ENCODE peak calls at places on chromosomes 16 and 17, in five cellular contexts. One of them, this sample, is unnamed.

GRCh38 chr16:80466024-80466986 is 74.5 kb upstream of the DYNLRB2 start:
- DNase-seq in A549: peak
- DNase-seq in HFFc6: peak
- DNase-seq in endothelial cell of umbilical vein: peak
- DNase-seq in fibroblast of pulmonary artery: peak
- DNase-seq in this sample: peak

GRCh38 chr17:45428954-45429337 is 3.7 kb downstream of the ARHGAP27 start:
- DNase-seq in fibroblast of pulmonary artery: no peak
- DNase-seq in endothelial cell of umbilical vein: no peak
- DNase-seq in A549: no peak
- DNase-seq in HFFc6: no peak
- DNase-seq in this sample: no peak

GRCh38 chr17:44587339-44587738 is 30.1 kb downstream of the FZD2 start:
- DNase-seq in A549: peak
- DNase-seq in fibroblast of pulmonary artery: peak
- DNase-seq in endothelial cell of umbilical vein: peak
- DNase-seq in HFFc6: peak
- DNase-seq in this sample: no peak

GRCh38 chr16:28180660-28181556 is 30.9 kb downstream of the XPO6 start:
- DNase-seq in fibroblast of pulmonary artery: peak
- DNase-seq in HFFc6: no peak
- DNase-seq in endothelial cell of umbilical vein: peak
- DNase-seq in A549: no peak
- DNase-seq in this sample: no peak

GRCh38 chr17:80419255-80419654 is 4.3 kb downstream of the ENDOV start:
- DNase-seq in endothelial cell of umbilical vein: no peak
- DNase-seq in fibroblast of pulmonary artery: no peak
- DNase-seq in A549: no peak
- DNase-seq in HFFc6: no peak
- DNase-seq in this sample: no peak

GRCh38 chr16:56207421-56207820 is 16.1 kb downstream of the GNAO1 start:
- DNase-seq in A549: no peak
- DNase-seq in HFFc6: no peak
- DNase-seq in fibroblast of pulmonary artery: no peak
- DNase-seq in endothelial cell of umbilical vein: no peak
- DNase-seq in this sample: no peak

GRCh38 chr17:41518789-41519449 is at the start of gene KRT15:
- DNase-seq in fibroblast of pulmonary artery: peak
- DNase-seq in A549: no peak
- DNase-seq in HFFc6: peak
- DNase-seq in endothelial cell of umbilical vein: no peak
- DNase-seq in this sample: no peak

GRCh38 chr17:82876149-82876548 is 36.3 kb upstream of the ZNF750 start:
- DNase-seq in A549: no peak
- DNase-seq in endothelial cell of umbilical vein: peak
- DNase-seq in HFFc6: no peak
- DNase-seq in fibroblast of pulmonary artery: no peak
- DNase-seq in this sample: no peak

GRCh38 chr16:11029948-11030347 is 85.6 kb downstream of the CLEC16A start:
- DNase-seq in HFFc6: peak
- DNase-seq in A549: no peak
- DNase-seq in endothelial cell of umbilical vein: no peak
- DNase-seq in fibroblast of pulmonary artery: no peak
- DNase-seq in this sample: no peak

GRCh38 chr17:19388791-19389190 is 1.8 kb upstream of the MFAP4 start:
- DNase-seq in fibroblast of pulmonary artery: no peak
- DNase-seq in A549: no peak
- DNase-seq in endothelial cell of umbilical vein: no peak
- DNase-seq in HFFc6: no peak
- DNase-seq in this sample: no peak

GRCh38 chr17:61310611-61311010 is 89.0 kb upstream of the TBX2 start:
- DNase-seq in fibroblast of pulmonary artery: no peak
- DNase-seq in A549: peak
- DNase-seq in endothelial cell of umbilical vein: no peak
- DNase-seq in HFFc6: peak
- DNase-seq in this sample: no peak

GRCh38 chr16:70772493-70772892 is 28.5 kb downstream of the VAC14 start:
- DNase-seq in HFFc6: peak
- DNase-seq in endothelial cell of umbilical vein: no peak
- DNase-seq in fibroblast of pulmonary artery: peak
- DNase-seq in A549: no peak
- DNase-seq in this sample: no peak

GRCh38 chr16:88688013-88688778 is 1.9 kb upstream of the SNAI3 start:
- DNase-seq in fibroblast of pulmonary artery: no peak
- DNase-seq in HFFc6: no peak
- DNase-seq in A549: no peak
- DNase-seq in endothelial cell of umbilical vein: no peak
- DNase-seq in this sample: peak

GRCh38 chr16:88999457-89000206 is 22.6 kb upstream of the CBFA2T3 start:
- DNase-seq in fibroblast of pulmonary artery: no peak
- DNase-seq in endothelial cell of umbilical vein: no peak
- DNase-seq in HFFc6: no peak
- DNase-seq in A549: no peak
- DNase-seq in this sample: no peak

GRCh38 chr17:81940538-81941483 is 3.7 kb upstream of the PYCR1 start:
- DNase-seq in endothelial cell of umbilical vein: no peak
- DNase-seq in HFFc6: no peak
- DNase-seq in fibroblast of pulmonary artery: no peak
- DNase-seq in A549: no peak
- DNase-seq in this sample: no peak

GRCh38 chr17:20935740-20936139 is 107.1 kb downstream of the USP22 start:
- DNase-seq in fibroblast of pulmonary artery: peak
- DNase-seq in endothelial cell of umbilical vein: peak
- DNase-seq in A549: peak
- DNase-seq in HFFc6: peak
- DNase-seq in this sample: no peak

GRCh38 chr17:56587298-56587697 is 6.2 kb upstream of the NOG start:
- DNase-seq in HFFc6: no peak
- DNase-seq in endothelial cell of umbilical vein: no peak
- DNase-seq in fibroblast of pulmonary artery: no peak
- DNase-seq in A549: no peak
- DNase-seq in this sample: no peak

GRCh38 chr17:40559954-40560591 is 5.2 kb downstream of the CCR7 start:
- DNase-seq in fibroblast of pulmonary artery: peak
- DNase-seq in A549: peak
- DNase-seq in HFFc6: peak
- DNase-seq in endothelial cell of umbilical vein: peak
- DNase-seq in this sample: peak

GRCh38 chr17:417691-418420 is 65.2 kb upstream of the RPH3AL start:
- DNase-seq in HFFc6: no peak
- DNase-seq in A549: no peak
- DNase-seq in endothelial cell of umbilical vein: no peak
- DNase-seq in fibroblast of pulmonary artery: no peak
- DNase-seq in this sample: no peak

GRCh38 chr16:59909262-59909661 is 1175.1 kb upstream of the GOT2 start:
- DNase-seq in endothelial cell of umbilical vein: no peak
- DNase-seq in fibroblast of pulmonary artery: no peak
- DNase-seq in HFFc6: peak
- DNase-seq in A549: no peak
- DNase-seq in this sample: no peak

GRCh38 chr16:48098472-48098871 is 57.3 kb downstream of the ABCC12 start:
- DNase-seq in A549: no peak
- DNase-seq in fibroblast of pulmonary artery: no peak
- DNase-seq in HFFc6: peak
- DNase-seq in endothelial cell of umbilical vein: no peak
- DNase-seq in this sample: no peak

GRCh38 chr16:13594798-13595197 is 325.2 kb upstream of the ERCC4 start:
- DNase-seq in HFFc6: no peak
- DNase-seq in endothelial cell of umbilical vein: no peak
- DNase-seq in fibroblast of pulmonary artery: no peak
- DNase-seq in A549: no peak
- DNase-seq in this sample: no peak

GRCh38 chr16:69105501-69106361 is at the start of gene HAS3:
- DNase-seq in A549: peak
- DNase-seq in endothelial cell of umbilical vein: peak
- DNase-seq in fibroblast of pulmonary artery: peak
- DNase-seq in HFFc6: peak
- DNase-seq in this sample: peak

GRCh38 chr16:50611332-50611934 is 63.2 kb downstream of the NKD1 start:
- DNase-seq in HFFc6: no peak
- DNase-seq in endothelial cell of umbilical vein: peak
- DNase-seq in fibroblast of pulmonary artery: peak
- DNase-seq in A549: no peak
- DNase-seq in this sample: no peak

GRCh38 chr17:33258291-33258690 is 34.8 kb downstream of the ASIC2 start:
- DNase-seq in endothelial cell of umbilical vein: no peak
- DNase-seq in A549: no peak
- DNase-seq in fibroblast of pulmonary artery: no peak
- DNase-seq in HFFc6: no peak
- DNase-seq in this sample: no peak

GRCh38 chr17:3712811-3713463 is 10.8 kb upstream of the HASPIN start:
- DNase-seq in HFFc6: no peak
- DNase-seq in fibroblast of pulmonary artery: no peak
- DNase-seq in endothelial cell of umbilical vein: no peak
- DNase-seq in A549: no peak
- DNase-seq in this sample: no peak

GRCh38 chr17:27247071-27247957 is 46.6 kb upstream of the WSB1 start:
- DNase-seq in A549: peak
- DNase-seq in HFFc6: peak
- DNase-seq in endothelial cell of umbilical vein: peak
- DNase-seq in fibroblast of pulmonary artery: peak
- DNase-seq in this sample: no peak

GRCh38 chr17:66455022-66455547 is 152.7 kb downstream of the PRKCA start:
- DNase-seq in endothelial cell of umbilical vein: no peak
- DNase-seq in HFFc6: no peak
- DNase-seq in A549: no peak
- DNase-seq in fibroblast of pulmonary artery: no peak
- DNase-seq in this sample: no peak

GRCh38 chr16:22739077-22739476 is 74.9 kb upstream of the HS3ST2 start:
- DNase-seq in A549: no peak
- DNase-seq in HFFc6: no peak
- DNase-seq in fibroblast of pulmonary artery: no peak
- DNase-seq in endothelial cell of umbilical vein: no peak
- DNase-seq in this sample: no peak

GRCh38 chr16:23729503-23730424 is 16.7 kb upstream of the ERN2 start:
- DNase-seq in fibroblast of pulmonary artery: peak
- DNase-seq in endothelial cell of umbilical vein: no peak
- DNase-seq in A549: peak
- DNase-seq in HFFc6: no peak
- DNase-seq in this sample: no peak

GRCh38 chr17:48254896-48255295 is 147.3 kb downstream of the SNX11 start:
- DNase-seq in A549: peak
- DNase-seq in HFFc6: no peak
- DNase-seq in fibroblast of pulmonary artery: peak
- DNase-seq in endothelial cell of umbilical vein: no peak
- DNase-seq in this sample: no peak

GRCh38 chr16:57394444-57394843 is 10.1 kb upstream of the CCL17 start:
- DNase-seq in fibroblast of pulmonary artery: peak
- DNase-seq in HFFc6: no peak
- DNase-seq in endothelial cell of umbilical vein: no peak
- DNase-seq in A549: no peak
- DNase-seq in this sample: no peak

GRCh38 chr17:29112780-29113295 is 67.4 kb downstream of the MYO18A start:
- DNase-seq in endothelial cell of umbilical vein: no peak
- DNase-seq in HFFc6: no peak
- DNase-seq in fibroblast of pulmonary artery: peak
- DNase-seq in A549: no peak
- DNase-seq in this sample: no peak

GRCh38 chr17:43175213-43176118 is 4.5 kb downstream of the NBR1 start:
- DNase-seq in A549: no peak
- DNase-seq in fibroblast of pulmonary artery: peak
- DNase-seq in HFFc6: peak
- DNase-seq in endothelial cell of umbilical vein: no peak
- DNase-seq in this sample: no peak

GRCh38 chr17:73803867-73804539 is 159.8 kb upstream of the SDK2 start:
- DNase-seq in endothelial cell of umbilical vein: no peak
- DNase-seq in A549: no peak
- DNase-seq in fibroblast of pulmonary artery: no peak
- DNase-seq in HFFc6: no peak
- DNase-seq in this sample: no peak

GRCh38 chr17:62725791-62726249 is 82.3 kb downstream of the MARCHF10 start:
- DNase-seq in endothelial cell of umbilical vein: peak
- DNase-seq in A549: no peak
- DNase-seq in HFFc6: peak
- DNase-seq in fibroblast of pulmonary artery: peak
- DNase-seq in this sample: no peak

GRCh38 chr17:62732125-62732524 is 76.0 kb downstream of the MARCHF10 start:
- DNase-seq in HFFc6: no peak
- DNase-seq in endothelial cell of umbilical vein: no peak
- DNase-seq in A549: no peak
- DNase-seq in fibroblast of pulmonary artery: no peak
- DNase-seq in this sample: no peak

GRCh38 chr17:62723842-62724241 is 84.3 kb downstream of the MARCHF10 start:
- DNase-seq in A549: no peak
- DNase-seq in HFFc6: no peak
- DNase-seq in endothelial cell of umbilical vein: no peak
- DNase-seq in fibroblast of pulmonary artery: no peak
- DNase-seq in this sample: no peak

GRCh38 chr17:62724398-62725146 is 83.5 kb downstream of the MARCHF10 start:
- DNase-seq in fibroblast of pulmonary artery: no peak
- DNase-seq in endothelial cell of umbilical vein: no peak
- DNase-seq in HFFc6: no peak
- DNase-seq in A549: no peak
- DNase-seq in this sample: no peak

GRCh38 chr17:62727916-62728672 is 80.0 kb downstream of the MARCHF10 start:
- DNase-seq in endothelial cell of umbilical vein: peak
- DNase-seq in A549: peak
- DNase-seq in fibroblast of pulmonary artery: no peak
- DNase-seq in HFFc6: no peak
- DNase-seq in this sample: no peak
- TF ChIP-seq CTCF in endothelial cell of umbilical vein: no peak
- TF ChIP-seq CTCF in A549: no peak
- TF ChIP-seq CTCF in fibroblast of pulmonary artery: no peak
- TF ChIP-seq CTCF in HFFc6: peak
- TF ChIP-seq CTCF in this sample: no peak

GRCh38 chr16:67104061-67104460 is 5.7 kb upstream of the PHAF1 start:
- DNase-seq in fibroblast of pulmonary artery: peak
- DNase-seq in HFFc6: no peak
- DNase-seq in A549: peak
- DNase-seq in endothelial cell of umbilical vein: peak
- DNase-seq in this sample: no peak
- TF ChIP-seq CTCF in fibroblast of pulmonary artery: peak
- TF ChIP-seq CTCF in HFFc6: peak
- TF ChIP-seq CTCF in A549: peak
- TF ChIP-seq CTCF in endothelial cell of umbilical vein: peak
- TF ChIP-seq CTCF in this sample: peak

GRCh38 chr17:57948555-57949420 is 6.4 kb downstream of the CUEDC1 start:
- DNase-seq in HFFc6: peak
- DNase-seq in A549: peak
- DNase-seq in fibroblast of pulmonary artery: peak
- DNase-seq in endothelial cell of umbilical vein: peak
- DNase-seq in this sample: no peak
- TF ChIP-seq CTCF in HFFc6: peak
- TF ChIP-seq CTCF in A549: peak
- TF ChIP-seq CTCF in fibroblast of pulmonary artery: no peak
- TF ChIP-seq CTCF in endothelial cell of umbilical vein: no peak
- TF ChIP-seq CTCF in this sample: no peak

DNA sequence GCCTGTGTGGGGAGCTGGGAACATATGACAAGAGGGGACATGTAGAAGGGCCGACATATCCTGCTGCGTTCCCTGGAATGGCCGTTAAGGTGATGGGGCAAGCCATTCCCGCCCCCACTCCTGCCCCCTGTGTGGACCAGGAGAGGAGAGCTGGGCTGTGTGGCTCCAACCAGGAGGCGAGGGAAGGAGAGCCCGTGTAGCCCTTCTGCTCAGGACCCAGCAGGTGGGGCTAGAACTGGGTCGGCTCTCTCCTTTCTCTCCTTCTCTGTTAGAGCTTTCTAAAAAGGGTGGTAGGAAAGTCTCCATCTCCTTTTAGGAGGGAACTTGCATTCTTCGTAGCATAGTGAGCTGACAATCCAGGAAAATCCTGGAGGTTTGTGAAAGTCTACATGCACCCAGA is 12.8 kb downstream of the SPHK1 start:
- DNase-seq in fibroblast of pulmonary artery: no peak
- DNase-seq in A549: peak
- DNase-seq in HFFc6: no peak
- DNase-seq in endothelial cell of umbilical vein: no peak
- DNase-seq in this sample: no peak
- TF ChIP-seq CTCF in fibroblast of pulmonary artery: no peak
- TF ChIP-seq CTCF in A549: no peak
- TF ChIP-seq CTCF in HFFc6: no peak
- TF ChIP-seq CTCF in endothelial cell of umbilical vein: peak
- TF ChIP-seq CTCF in this sample: no peak

This sample was measured in mesothelial cell of epicardium.